ENCODE peak calls at places on chromosomes 3 and 15, in ten cellular contexts. P is tibial nerve, G is A549, X is transverse colon, K is GM12878, E is esophagus muscularis mucosa, Y is ovary, L is upper lobe of left lung, H is HepG2, D is K562. V is an unnamed sample.
A peak's percentile ranks its signal among the peaks of the same experiment; 100 is the strongest.

GRCh38 chr3:126100688-126101301 is 16.9 kb upstream of the SLC41A3 start:
- DNase-seq in P (no peak), G (no peak), X (no peak), K (peak; percentile 19), E (peak; percentile 87), Y (no peak), L (no peak), H (no peak), D (no peak), V (peak; percentile 54)

GRCh38 chr3:12187448-12188327 is 29.0 kb upstream of the TIMP4 start:
- DNase-seq in P (no peak), G (no peak), X (peak; percentile 34), K (peak; percentile 61), E (peak; percentile 89), Y (peak; percentile 70), L (peak; percentile 56), H (no peak), D (no peak), V (no peak)

GRCh38 chr3:78940128-78940527 is 827.7 kb downstream of the ROBO1 start:
- DNase-seq in P (no peak), G (no peak), X (no peak), K (no peak), E (no peak), Y (no peak), L (no peak), H (no peak), D (no peak), V (no peak)

GRCh38 chr3:135362889-135363288 is 567.8 kb downstream of the EPHB1 start:
- DNase-seq in P (no peak), G (no peak), X (no peak), K (no peak), E (peak; percentile 72), Y (no peak), L (no peak), H (no peak), D (no peak), V (no peak)

GRCh38 chr15:70437882-70438331 is 325.5 kb downstream of the UACA start:
- DNase-seq in P (no peak), G (no peak), X (no peak), K (no peak), E (no peak), Y (no peak), L (no peak), H (no peak), D (no peak), V (no peak)

GRCh38 chr15:63473999-63474809 is 30.2 kb upstream of the USP3 start:
- DNase-seq in P (no peak), G (no peak), X (peak; percentile 74), K (peak; percentile 97), E (no peak), Y (peak; percentile 45), L (peak; percentile 48), H (peak; percentile 99), D (no peak), V (no peak)

GRCh38 chr3:195546130-195546560 is 3.0 kb upstream of the PPP1R2 start:
- DNase-seq in P (no peak), G (peak; percentile 21), X (peak; percentile 26), K (no peak), E (peak; percentile 91), Y (peak; percentile 46), L (no peak), H (peak; percentile 62), D (no peak), V (peak; percentile 86)

GRCh38 chr3:60650171-60650570 is 601.1 kb downstream of the FHIT start:
- DNase-seq in P (no peak), G (no peak), X (no peak), K (no peak), E (no peak), Y (no peak), L (no peak), H (no peak), D (no peak), V (no peak)

GRCh38 chr15:56356616-56357015 is 8.6 kb upstream of the TEX9 start:
- DNase-seq in P (no peak), G (no peak), X (no peak), K (no peak), E (no peak), Y (no peak), L (no peak), H (no peak), D (no peak), V (no peak)

GRCh38 chr15:100060276-100060926 is 281.4 kb downstream of the ADAMTS17 start:
- DNase-seq in P (no peak), G (no peak), X (peak; percentile 16), K (no peak), E (no peak), Y (no peak), L (no peak), H (no peak), D (no peak), V (no peak)

GRCh38 chr3:137612293-137612692 is 151.8 kb upstream of the SOX14 start:
- DNase-seq in P (no peak), G (no peak), X (no peak), K (no peak), E (no peak), Y (no peak), L (no peak), H (no peak), D (no peak), V (no peak)

GRCh38 chr3:128548011-128548410 is 55.0 kb upstream of the GATA2 start:
- DNase-seq in P (no peak), G (no peak), X (no peak), K (no peak), E (peak; percentile 50), Y (no peak), L (no peak), H (no peak), D (no peak), V (no peak)

GRCh38 chr15:41984622-41985021 is 12.3 kb upstream of the EHD4 start:
- DNase-seq in P (no peak), G (no peak), X (peak; percentile 1), K (no peak), E (no peak), Y (no peak), L (no peak), H (no peak), D (no peak), V (no peak)

GRCh38 chr3:129950318-129951046 is 24.0 kb upstream of the TRH start:
- DNase-seq in P (no peak), G (no peak), X (no peak), K (no peak), E (no peak), Y (no peak), L (no peak), H (no peak), D (no peak), V (no peak)

GRCh38 chr15:83061680-83062079 is 5.4 kb downstream of the BTBD1 start:
- DNase-seq in P (no peak), G (no peak), X (no peak), K (no peak), E (no peak), Y (no peak), L (no peak), H (no peak), D (no peak), V (no peak)
- H3K4me1 ChIP-seq in P (no peaks in the 10 kb centered on the region), G (peaks cover 28% of the 10 kb centered on the region), X (peaks cover 75% of the 10 kb centered on the region), K (peaks cover 14% of the 10 kb centered on the region), E (peaks cover 86% of the 10 kb centered on the region), Y (peaks cover 20% of the 10 kb centered on the region), L (peaks cover 39% of the 10 kb centered on the region), H (peaks cover 45% of the 10 kb centered on the region), D (no peaks in the 10 kb centered on the region), V (peaks cover 81% of the 10 kb centered on the region)

GRCh38 chr15:75920079-75920478 is 16.4 kb downstream of the FBXO22 start:
- DNase-seq in P (no peak), G (no peak), X (no peak), K (no peak), E (no peak), Y (no peak), L (no peak), H (peak; percentile 13), D (no peak), V (no peak)
- TF ChIP-seq EP300 in P (no peak), G (no peak), X (no peak), K (no peak), E (no peak), Y (no peak), L (no peak), H (no peak), D (no peak), V (no peak)

GRCh38 chr15:68348601-68349000 is 71.1 kb downstream of the FEM1B start:
- DNase-seq in P (no peak), G (no peak), X (no peak), K (no peak), E (no peak), Y (no peak), L (no peak), H (no peak), D (no peak), V (no peak)

GRCh38 chr15:68346986-68347385 is 69.4 kb downstream of the FEM1B start:
- DNase-seq in P (no peak), G (no peak), X (no peak), K (no peak), E (no peak), Y (no peak), L (no peak), H (no peak), D (no peak), V (no peak)

GRCh38 chr15:68348064-68348463 is 70.5 kb downstream of the FEM1B start:
- DNase-seq in P (no peak), G (no peak), X (no peak), K (no peak), E (no peak), Y (no peak), L (no peak), H (no peak), D (peak; percentile 50), V (no peak)

GRCh38 chr15:68347392-68347791 is 69.8 kb downstream of the FEM1B start:
- DNase-seq in P (no peak), G (no peak), X (no peak), K (no peak), E (no peak), Y (no peak), L (no peak), H (no peak), D (no peak), V (no peak)

DNA sequence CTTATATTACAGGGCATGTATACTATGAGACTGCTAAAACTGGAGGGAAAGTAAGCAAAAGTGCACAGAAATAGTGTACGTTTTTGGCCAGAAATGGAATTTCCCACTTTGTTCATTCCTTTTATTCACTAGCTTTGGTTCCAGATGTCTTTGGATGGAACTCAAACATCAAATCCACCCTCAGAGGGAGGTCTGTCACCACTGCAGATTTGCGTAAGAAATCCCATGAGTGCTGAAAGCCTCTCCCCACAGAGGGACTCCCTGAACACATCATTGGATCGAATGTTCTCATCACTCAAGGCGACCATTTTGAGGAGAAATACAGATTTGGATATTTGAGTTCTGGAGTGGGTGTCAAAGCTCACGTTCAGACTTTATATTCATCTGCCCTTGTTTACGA is 71.6 kb downstream of the FEM1B start:
- DNase-seq in P (no peak), G (no peak), X (no peak), K (no peak), E (no peak), Y (no peak), L (no peak), H (no peak), D (no peak), V (no peak)
- H3K4me1 ChIP-seq in P (no peaks in the 10 kb centered on the region), G (peaks cover 26% of the 10 kb centered on the region), X (peaks cover 4% of the 10 kb centered on the region), K (no peaks in the 10 kb centered on the region), E (peaks cover 8% of the 10 kb centered on the region), Y (peaks cover 5% of the 10 kb centered on the region), L (no peaks in the 10 kb centered on the region), H (no peaks in the 10 kb centered on the region), D (no peaks in the 10 kb centered on the region), V (no peaks in the 10 kb centered on the region)

DNA sequence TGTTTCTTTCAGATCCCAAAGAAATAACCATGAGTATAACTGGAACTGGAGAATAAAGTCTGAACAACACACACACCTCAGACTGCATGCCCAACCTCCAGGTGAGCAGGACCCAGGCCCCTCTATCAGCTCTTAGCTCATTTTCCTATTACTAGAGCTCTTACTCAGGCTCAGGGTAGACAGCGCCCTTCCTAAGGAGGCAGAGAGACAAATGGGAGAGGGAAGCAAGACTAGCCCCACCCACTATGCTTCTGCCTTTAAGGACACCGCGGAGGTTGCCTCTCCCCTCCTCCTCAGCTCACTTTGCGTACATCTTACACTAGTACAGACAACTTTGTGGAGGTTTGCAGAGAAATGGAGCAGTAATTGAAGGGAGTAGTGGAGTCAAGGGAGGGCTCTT is 44.0 kb upstream of the GLCE start:
- DNase-seq in P (no peak), G (no peak), X (no peak), K (no peak), E (no peak), Y (no peak), L (no peak), H (no peak), D (peak; percentile 15), V (no peak)
- TF ChIP-seq EP300 in P (no peak), G (no peak), X (no peak), K (no peak), E (no peak), Y (no peak), L (no peak), H (no peak), D (no peak), V (no peak)